ENCODE peak calls at places on chromosomes 13 and 19, in ten cellular contexts. One of them, this sample, is unnamed.

GRCh38 chr19:55156202-55157063 is 1.1 kb downstream of the TNNI3 start:
- DNase-seq in HCT116: peak
- DNase-seq in stomach: peak
- DNase-seq in prostate gland: no peak
- DNase-seq in upper lobe of left lung: peak
- DNase-seq in sigmoid colon: no peak
- DNase-seq in transverse colon: peak
- DNase-seq in GM12878: no peak
- DNase-seq in spleen: no peak
- DNase-seq in HepG2: peak
- DNase-seq in this sample: peak

GRCh38 chr13:78601886-78602560 is 1.3 kb downstream of the POU4F1 start:
- DNase-seq in upper lobe of left lung: no peak
- DNase-seq in transverse colon: no peak
- DNase-seq in HCT116: no peak
- DNase-seq in sigmoid colon: no peak
- DNase-seq in HepG2: no peak
- DNase-seq in stomach: no peak
- DNase-seq in spleen: peak
- DNase-seq in GM12878: no peak
- DNase-seq in prostate gland: no peak
- DNase-seq in this sample: no peak

GRCh38 chr19:53365899-53366493 is 491 bp downstream of the ZNF525 start:
- DNase-seq in prostate gland: peak
- DNase-seq in GM12878: no peak
- DNase-seq in HCT116: no peak
- DNase-seq in transverse colon: peak
- DNase-seq in stomach: no peak
- DNase-seq in HepG2: peak
- DNase-seq in sigmoid colon: no peak
- DNase-seq in spleen: peak
- DNase-seq in upper lobe of left lung: peak
- DNase-seq in this sample: no peak

GRCh38 chr13:59178344-59178743 is 985.4 kb downstream of the DIAPH3 start:
- DNase-seq in transverse colon: no peak
- DNase-seq in GM12878: no peak
- DNase-seq in HepG2: no peak
- DNase-seq in sigmoid colon: no peak
- DNase-seq in upper lobe of left lung: no peak
- DNase-seq in stomach: no peak
- DNase-seq in spleen: no peak
- DNase-seq in HCT116: no peak
- DNase-seq in prostate gland: no peak
- DNase-seq in this sample: no peak

GRCh38 chr19:10625003-10625761 is at the start of gene SLC44A2:
- DNase-seq in spleen: peak
- DNase-seq in HCT116: peak
- DNase-seq in GM12878: no peak
- DNase-seq in upper lobe of left lung: peak
- DNase-seq in transverse colon: peak
- DNase-seq in prostate gland: peak
- DNase-seq in stomach: peak
- DNase-seq in sigmoid colon: peak
- DNase-seq in HepG2: no peak
- DNase-seq in this sample: peak

GRCh38 chr13:100789968-100790367 is 115.4 kb upstream of the TMTC4 start:
- DNase-seq in HCT116: no peak
- DNase-seq in transverse colon: no peak
- DNase-seq in spleen: no peak
- DNase-seq in HepG2: no peak
- DNase-seq in prostate gland: no peak
- DNase-seq in stomach: no peak
- DNase-seq in upper lobe of left lung: no peak
- DNase-seq in GM12878: no peak
- DNase-seq in sigmoid colon: no peak
- DNase-seq in this sample: no peak

GRCh38 chr19:2247433-2248101 is 1.6 kb upstream of the AMH start:
- DNase-seq in spleen: no peak
- DNase-seq in stomach: no peak
- DNase-seq in upper lobe of left lung: no peak
- DNase-seq in prostate gland: no peak
- DNase-seq in GM12878: no peak
- DNase-seq in sigmoid colon: no peak
- DNase-seq in HCT116: no peak
- DNase-seq in transverse colon: no peak
- DNase-seq in HepG2: no peak
- DNase-seq in this sample: no peak

GRCh38 chr13:40074338-40074737 is 418.9 kb downstream of the COG6 start:
- DNase-seq in upper lobe of left lung: no peak
- DNase-seq in sigmoid colon: no peak
- DNase-seq in transverse colon: no peak
- DNase-seq in HepG2: no peak
- DNase-seq in spleen: no peak
- DNase-seq in stomach: no peak
- DNase-seq in prostate gland: no peak
- DNase-seq in GM12878: no peak
- DNase-seq in HCT116: no peak
- DNase-seq in this sample: no peak

GRCh38 chr19:12789904-12790619 is 1.2 kb upstream of the JUNB start:
- DNase-seq in HepG2: peak
- DNase-seq in HCT116: peak
- DNase-seq in stomach: peak
- DNase-seq in sigmoid colon: peak
- DNase-seq in prostate gland: peak
- DNase-seq in transverse colon: peak
- DNase-seq in GM12878: peak
- DNase-seq in spleen: peak
- DNase-seq in upper lobe of left lung: peak
- DNase-seq in this sample: peak
- TF ChIP-seq POLR2AphosphoS5 in HepG2: no peak
- TF ChIP-seq POLR2AphosphoS5 in HCT116: peak
- TF ChIP-seq POLR2AphosphoS5 in stomach: peak
- TF ChIP-seq POLR2AphosphoS5 in sigmoid colon: peak
- TF ChIP-seq POLR2AphosphoS5 in prostate gland: peak
- TF ChIP-seq POLR2AphosphoS5 in transverse colon: peak
- TF ChIP-seq POLR2AphosphoS5 in GM12878: peak
- TF ChIP-seq POLR2AphosphoS5 in spleen: peak
- TF ChIP-seq POLR2AphosphoS5 in upper lobe of left lung: peak
- TF ChIP-seq POLR2AphosphoS5 in this sample: peak

GRCh38 chr19:15093001-15093400 is 11.0 kb downstream of the OR1I1 start:
- DNase-seq in HepG2: no peak
- DNase-seq in prostate gland: no peak
- DNase-seq in sigmoid colon: no peak
- DNase-seq in stomach: no peak
- DNase-seq in upper lobe of left lung: no peak
- DNase-seq in HCT116: no peak
- DNase-seq in spleen: no peak
- DNase-seq in GM12878: no peak
- DNase-seq in transverse colon: no peak
- DNase-seq in this sample: no peak
- TF ChIP-seq POLR2A in HepG2: no peak
- TF ChIP-seq POLR2A in prostate gland: no peak
- TF ChIP-seq POLR2A in sigmoid colon: no peak
- TF ChIP-seq POLR2A in stomach: no peak
- TF ChIP-seq POLR2A in upper lobe of left lung: no peak
- TF ChIP-seq POLR2A in HCT116: no peak
- TF ChIP-seq POLR2A in spleen: no peak
- TF ChIP-seq POLR2A in GM12878: no peak
- TF ChIP-seq POLR2A in transverse colon: no peak
- TF ChIP-seq POLR2A in this sample: no peak

GRCh38 chr19:58277748-58278147 is 1.0 kb upstream of the ZNF8 start:
- DNase-seq in prostate gland: no peak
- DNase-seq in sigmoid colon: no peak
- DNase-seq in upper lobe of left lung: no peak
- DNase-seq in HepG2: no peak
- DNase-seq in GM12878: no peak
- DNase-seq in HCT116: no peak
- DNase-seq in transverse colon: no peak
- DNase-seq in stomach: no peak
- DNase-seq in spleen: no peak
- DNase-seq in this sample: no peak
- H3K4me3 ChIP-seq in prostate gland: peak
- H3K4me3 ChIP-seq in sigmoid colon: peak
- H3K4me3 ChIP-seq in upper lobe of left lung: peak
- H3K4me3 ChIP-seq in HepG2: peak
- H3K4me3 ChIP-seq in GM12878: peak
- H3K4me3 ChIP-seq in HCT116: peak
- H3K4me3 ChIP-seq in transverse colon: peak
- H3K4me3 ChIP-seq in stomach: peak
- H3K4me3 ChIP-seq in spleen: peak
- H3K4me3 ChIP-seq in this sample: peak

DNA sequence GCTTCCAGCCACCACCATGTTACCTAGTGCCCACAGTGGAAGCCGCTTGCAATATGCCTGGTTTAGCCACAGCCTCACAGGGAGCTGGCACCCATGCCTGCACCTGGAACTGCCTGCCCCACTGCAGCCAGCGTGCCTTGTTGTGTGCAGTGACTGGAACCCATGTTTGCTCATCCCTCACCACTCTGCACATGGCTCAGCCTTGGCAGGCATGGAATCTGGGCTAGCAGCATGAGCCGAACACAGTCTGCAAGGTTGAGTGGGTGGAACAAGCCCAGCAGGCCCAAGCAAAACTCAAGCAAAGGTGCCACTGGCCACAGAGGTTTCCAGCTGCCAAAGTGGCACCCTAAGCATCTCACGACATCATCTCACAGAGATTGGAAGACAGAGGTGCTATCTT is 269.5 kb downstream of the PCDH20 start:
- DNase-seq in HCT116: no peak
- DNase-seq in transverse colon: no peak
- DNase-seq in stomach: no peak
- DNase-seq in spleen: no peak
- DNase-seq in upper lobe of left lung: no peak
- DNase-seq in sigmoid colon: no peak
- DNase-seq in prostate gland: no peak
- DNase-seq in GM12878: no peak
- DNase-seq in HepG2: no peak
- DNase-seq in this sample: no peak
- TF ChIP-seq POLR2AphosphoS5 in HCT116: no peak
- TF ChIP-seq POLR2AphosphoS5 in transverse colon: no peak
- TF ChIP-seq POLR2AphosphoS5 in stomach: no peak
- TF ChIP-seq POLR2AphosphoS5 in spleen: no peak
- TF ChIP-seq POLR2AphosphoS5 in upper lobe of left lung: no peak
- TF ChIP-seq POLR2AphosphoS5 in sigmoid colon: no peak
- TF ChIP-seq POLR2AphosphoS5 in prostate gland: no peak
- TF ChIP-seq POLR2AphosphoS5 in GM12878: no peak
- TF ChIP-seq POLR2AphosphoS5 in HepG2: no peak
- TF ChIP-seq POLR2AphosphoS5 in this sample: no peak

GRCh38 chr13:82165396-82166174 is 1716.7 kb downstream of the SLITRK1 start:
- DNase-seq in spleen: no peak
- DNase-seq in HCT116: no peak
- DNase-seq in upper lobe of left lung: no peak
- DNase-seq in stomach: no peak
- DNase-seq in transverse colon: no peak
- DNase-seq in sigmoid colon: peak
- DNase-seq in GM12878: no peak
- DNase-seq in HepG2: no peak
- DNase-seq in prostate gland: no peak
- DNase-seq in this sample: no peak
- TF ChIP-seq POLR2A in spleen: no peak
- TF ChIP-seq POLR2A in HCT116: no peak
- TF ChIP-seq POLR2A in upper lobe of left lung: no peak
- TF ChIP-seq POLR2A in stomach: no peak
- TF ChIP-seq POLR2A in transverse colon: no peak
- TF ChIP-seq POLR2A in sigmoid colon: no peak
- TF ChIP-seq POLR2A in GM12878: no peak
- TF ChIP-seq POLR2A in HepG2: no peak
- TF ChIP-seq POLR2A in prostate gland: no peak
- TF ChIP-seq POLR2A in this sample: no peak

GRCh38 chr19:38006361-38007045 is 99.5 kb downstream of the SIPA1L3 start:
- DNase-seq in HCT116: no peak
- DNase-seq in spleen: no peak
- DNase-seq in GM12878: peak
- DNase-seq in prostate gland: no peak
- DNase-seq in HepG2: peak
- DNase-seq in upper lobe of left lung: no peak
- DNase-seq in stomach: no peak
- DNase-seq in sigmoid colon: no peak
- DNase-seq in transverse colon: no peak
- DNase-seq in this sample: no peak
- H3K4me3 ChIP-seq in HCT116: no peak
- H3K4me3 ChIP-seq in spleen: no peak
- H3K4me3 ChIP-seq in GM12878: no peak
- H3K4me3 ChIP-seq in prostate gland: no peak
- H3K4me3 ChIP-seq in HepG2: peak
- H3K4me3 ChIP-seq in upper lobe of left lung: no peak
- H3K4me3 ChIP-seq in stomach: no peak
- H3K4me3 ChIP-seq in sigmoid colon: no peak
- H3K4me3 ChIP-seq in transverse colon: no peak
- H3K4me3 ChIP-seq in this sample: no peak

GRCh38 chr13:94598281-94598680 is 2.3 kb upstream of the TGDS start:
- DNase-seq in sigmoid colon: no peak
- DNase-seq in prostate gland: no peak
- DNase-seq in HepG2: no peak
- DNase-seq in HCT116: no peak
- DNase-seq in upper lobe of left lung: no peak
- DNase-seq in transverse colon: no peak
- DNase-seq in stomach: no peak
- DNase-seq in GM12878: no peak
- DNase-seq in spleen: no peak
- DNase-seq in this sample: no peak

GRCh38 chr13:94599877-94600276 is 1.8 kb upstream of the GPR180 start:
- DNase-seq in upper lobe of left lung: no peak
- DNase-seq in HCT116: no peak
- DNase-seq in prostate gland: no peak
- DNase-seq in GM12878: no peak
- DNase-seq in stomach: no peak
- DNase-seq in HepG2: peak
- DNase-seq in sigmoid colon: no peak
- DNase-seq in spleen: no peak
- DNase-seq in transverse colon: no peak
- DNase-seq in this sample: no peak

GRCh38 chr13:94596575-94596971 is 621 bp upstream of the TGDS start:
- DNase-seq in GM12878: no peak
- DNase-seq in transverse colon: no peak
- DNase-seq in upper lobe of left lung: no peak
- DNase-seq in HepG2: no peak
- DNase-seq in sigmoid colon: peak
- DNase-seq in HCT116: peak
- DNase-seq in prostate gland: no peak
- DNase-seq in spleen: peak
- DNase-seq in stomach: no peak
- DNase-seq in this sample: no peak

GRCh38 chr13:94602467-94602866 is 810 bp downstream of the GPR180 start:
- DNase-seq in upper lobe of left lung: no peak
- DNase-seq in HepG2: no peak
- DNase-seq in transverse colon: no peak
- DNase-seq in GM12878: no peak
- DNase-seq in HCT116: no peak
- DNase-seq in spleen: no peak
- DNase-seq in sigmoid colon: no peak
- DNase-seq in stomach: no peak
- DNase-seq in prostate gland: no peak
- DNase-seq in this sample: no peak

GRCh38 chr13:94601446-94602431 is at the start of gene GPR180:
- DNase-seq in sigmoid colon: peak
- DNase-seq in prostate gland: peak
- DNase-seq in transverse colon: peak
- DNase-seq in spleen: peak
- DNase-seq in GM12878: peak
- DNase-seq in HCT116: peak
- DNase-seq in upper lobe of left lung: peak
- DNase-seq in stomach: peak
- DNase-seq in HepG2: no peak
- DNase-seq in this sample: peak
- TF ChIP-seq POLR2AphosphoS5 in sigmoid colon: peak
- TF ChIP-seq POLR2AphosphoS5 in prostate gland: peak
- TF ChIP-seq POLR2AphosphoS5 in transverse colon: peak
- TF ChIP-seq POLR2AphosphoS5 in spleen: peak
- TF ChIP-seq POLR2AphosphoS5 in GM12878: peak
- TF ChIP-seq POLR2AphosphoS5 in HCT116: peak
- TF ChIP-seq POLR2AphosphoS5 in upper lobe of left lung: peak
- TF ChIP-seq POLR2AphosphoS5 in stomach: peak
- TF ChIP-seq POLR2AphosphoS5 in HepG2: no peak
- TF ChIP-seq POLR2AphosphoS5 in this sample: no peak